ENCODE peak calls at places on chromosomes 6 and 20, in six cellular contexts. E is brain microvascular endothelial cell; D is nephron progenitor cell; B is stimulated activated CD8-positive, alpha-beta memory T cell treated with anti-CD3 and anti-CD28 coated beads, Interleukin-2, amount 100 ng/mL, for 48 hours; A is effector CD4-positive, alpha-beta T cell; S is Right ventricle myocardium superior. N is an unnamed sample.
A peak's percentile ranks its signal among the peaks of the same experiment; 100 is the strongest.

GRCh38 chr20:52269327-52269726 is 77.7 kb upstream of the ZFP64 start:
- DNase-seq in A (no peak), D (no peak), E (no peak), B (no peak), S (no peak), N (no peak)

GRCh38 chr6:2862712-2863174 is 21.1 kb upstream of the SERPINB1 start:
- DNase-seq in E (no peak), S (no peak), D (no peak), B (peak; percentile 35), A (no peak), N (no peak)

GRCh38 chr6:6891949-6892461 is 215.8 kb upstream of the RREB1 start:
- DNase-seq in A (no peak), D (no peak), B (no peak), E (no peak), S (no peak), N (no peak)

GRCh38 chr6:41976794-41977484 is 35.3 kb upstream of the CCND3 start:
- DNase-seq in B (no peak), E (peak; percentile 86), D (no peak), A (no peak), S (no peak), N (peak; percentile 27)

GRCh38 chr6:157442296-157442695 is 61.3 kb downstream of the ZDHHC14 start:
- DNase-seq in E (peak; percentile 37), B (no peak), A (no peak), S (no peak), D (no peak), N (no peak)

GRCh38 chr6:67634199-67634598 is 1000.9 kb upstream of the ADGRB3 start:
- DNase-seq in E (no peak), S (no peak), B (no peak), D (no peak), A (no peak), N (no peak)

GRCh38 chr6:85775883-85776282 is 133.2 kb upstream of the SYNCRIP start:
- DNase-seq in E (no peak), A (no peak), B (no peak), D (no peak), S (no peak), N (no peak)

GRCh38 chr6:142886431-142887170 is 58.4 kb downstream of the HIVEP2 start:
- DNase-seq in E (no peak), D (no peak), B (no peak), A (no peak), S (no peak), N (no peak)

GRCh38 chr6:2522521-2522920 is 228.2 kb downstream of the MYLK4 start:
- DNase-seq in E (peak; percentile 73), A (no peak), D (no peak), S (no peak), B (no peak), N (no peak)

GRCh38 chr20:5715068-5715841 is 34.9 kb upstream of the SHLD1 start:
- DNase-seq in E (no peak), S (no peak), A (no peak), B (no peak), D (no peak), N (no peak)

GRCh38 chr6:160337301-160337700 is 10.9 kb upstream of the SLC22A3 start:
- DNase-seq in E (peak; percentile 62), D (no peak), S (no peak), A (no peak), B (no peak), N (no peak)

GRCh38 chr20:37390503-37390890 is 44.6 kb downstream of the SRC start:
- DNase-seq in D (no peak), B (no peak), S (no peak), A (no peak), E (no peak), N (no peak)

GRCh38 chr6:27141472-27142015 is 106.0 kb upstream of the PRSS16 start:
- DNase-seq in S (no peak), E (no peak), D (no peak), A (no peak), B (no peak), N (no peak)

GRCh38 chr6:127893541-127893940 is 7.3 kb downstream of the THEMIS start:
- DNase-seq in B (no peak), A (no peak), D (no peak), E (no peak), S (no peak), N (no peak)

GRCh38 chr20:51195419-51195901 is 172.6 kb upstream of the KCNG1 start:
- DNase-seq in E (peak; percentile 51), D (no peak), A (no peak), S (no peak), B (no peak), N (no peak)

GRCh38 chr20:9573598-9573997 is 59.2 kb downstream of the LAMP5 start:
- DNase-seq in E (no peak), S (no peak), A (no peak), D (peak; percentile 27), B (no peak), N (no peak)

GRCh38 chr20:63700199-63701050 is 4.0 kb downstream of the TNFRSF6B start:
- DNase-seq in A (no peak), B (no peak), D (no peak), E (no peak), S (peak; percentile 40), N (no peak)

GRCh38 chr20:53365676-53366075 is 228.0 kb downstream of the ZNF217 start:
- DNase-seq in A (no peak), B (no peak), S (no peak), D (no peak), E (no peak), N (no peak)

GRCh38 chr20:12207875-12208274 is 290.2 kb downstream of the BTBD3 start:
- DNase-seq in S (no peak), D (peak; percentile 41), B (no peak), E (peak; percentile 31), A (no peak), N (no peak)

GRCh38 chr6:36244641-36245280 is 25.1 kb upstream of the PNPLA1 start:
- DNase-seq in S (no peak), E (no peak), A (no peak), D (peak; percentile 44), B (no peak), N (no peak)

GRCh38 chr6:96923400-96923799 is 1.1 kb upstream of the KLHL32 start:
- DNase-seq in D (no peak), S (no peak), E (no peak), B (no peak), A (no peak), N (peak; percentile 13)

GRCh38 chr6:128280066-128280465 is 240.3 kb downstream of the PTPRK start:
- DNase-seq in A (no peak), S (no peak), E (no peak), D (no peak), B (no peak), N (no peak)

GRCh38 chr20:48722737-48723191 is 105.0 kb downstream of the PREX1 start:
- DNase-seq in A (no peak), B (no peak), E (peak; percentile 50), S (no peak), D (no peak), N (no peak)

GRCh38 chr6:105174512-105174911 is 5.3 kb downstream of the POPDC3 start:
- DNase-seq in D (no peak), A (no peak), B (no peak), S (no peak), E (no peak), N (no peak)

GRCh38 chr20:63707558-63708300 is at the start of the genes ARFRP1 and ZGPAT:
- DNase-seq in D (peak; percentile 93), A (peak; percentile 82), B (peak; percentile 80), S (peak; percentile 95), E (peak; percentile 52), N (peak; percentile 82)

GRCh38 chr20:24646331-24646730 is 176.9 kb downstream of the SYNDIG1 start:
- DNase-seq in B (no peak), D (no peak), E (no peak), S (no peak), A (no peak), N (no peak)